ENCODE peak calls at places on chromosomes 2 and 18, in four cellular contexts. One of them, this sample, is unnamed.
A peak's percentile ranks its signal among the peaks of the same experiment; 100 is the strongest.

GRCh38 chr2:108583903-108584520 is 49.7 kb downstream of the LIMS1 start:
- DNase-seq in WTC11: peak; percentile 40
- DNase-seq in HFFc6: peak; percentile 76
- DNase-seq in pancreas: peak; percentile 45
- DNase-seq in this sample: peak; percentile 75

GRCh38 chr2:20616341-20616871 is 34.5 kb downstream of the HS1BP3 start:
- DNase-seq in HFFc6: no peak
- DNase-seq in WTC11: no peak
- DNase-seq in pancreas: no peak
- DNase-seq in this sample: no peak

GRCh38 chr2:132937629-132938028 is 267.6 kb upstream of the LYPD1 start:
- DNase-seq in WTC11: no peak
- DNase-seq in pancreas: no peak
- DNase-seq in HFFc6: no peak
- DNase-seq in this sample: no peak

GRCh38 chr18:50507120-50507590 is 52.7 kb upstream of the MAPK4 start:
- DNase-seq in WTC11: peak; percentile 80
- DNase-seq in HFFc6: no peak
- DNase-seq in pancreas: peak; percentile 27
- DNase-seq in this sample: peak; percentile 19

GRCh38 chr2:14756981-14757657 is 124.6 kb downstream of the LRATD1 start:
- DNase-seq in HFFc6: peak; percentile 77
- DNase-seq in WTC11: no peak
- DNase-seq in pancreas: no peak
- DNase-seq in this sample: no peak

GRCh38 chr2:173963323-173963816 is 1.8 kb downstream of the SP3 start:
- DNase-seq in pancreas: no peak
- DNase-seq in WTC11: no peak
- DNase-seq in HFFc6: peak; percentile 85
- DNase-seq in this sample: peak; percentile 72

GRCh38 chr18:48270929-48271328 is 138.3 kb downstream of the ZBTB7C start:
- DNase-seq in pancreas: no peak
- DNase-seq in HFFc6: no peak
- DNase-seq in WTC11: no peak
- DNase-seq in this sample: no peak

GRCh38 chr2:8252997-8253694 is 428.7 kb upstream of the ID2 start:
- DNase-seq in pancreas: no peak
- DNase-seq in HFFc6: no peak
- DNase-seq in WTC11: no peak
- DNase-seq in this sample: peak; percentile 13

GRCh38 chr2:152506843-152507242 is 171.9 kb downstream of the FMNL2 start:
- DNase-seq in pancreas: no peak
- DNase-seq in HFFc6: peak; percentile 38
- DNase-seq in WTC11: no peak
- DNase-seq in this sample: no peak

GRCh38 chr2:207955456-207955855 is 69.9 kb downstream of the PLEKHM3 start:
- DNase-seq in WTC11: no peak
- DNase-seq in HFFc6: no peak
- DNase-seq in pancreas: no peak
- DNase-seq in this sample: no peak

GRCh38 chr2:119126650-119127049 is 31.9 kb downstream of the C1QL2 start:
- DNase-seq in pancreas: no peak
- DNase-seq in WTC11: peak; percentile 85
- DNase-seq in HFFc6: no peak
- DNase-seq in this sample: peak; percentile 46

GRCh38 chr2:159300586-159300985 is 14.1 kb upstream of the WDSUB1 start:
- DNase-seq in HFFc6: no peak
- DNase-seq in WTC11: no peak
- DNase-seq in pancreas: no peak
- DNase-seq in this sample: no peak

GRCh38 chr2:162007447-162008040 is 66.5 kb downstream of the DPP4 start:
- DNase-seq in WTC11: no peak
- DNase-seq in pancreas: no peak
- DNase-seq in HFFc6: no peak
- DNase-seq in this sample: no peak

GRCh38 chr18:22046473-22046872 is 122.9 kb upstream of the GATA6 start:
- DNase-seq in pancreas: no peak
- DNase-seq in HFFc6: no peak
- DNase-seq in WTC11: no peak
- DNase-seq in this sample: no peak

GRCh38 chr2:162711832-162712540 is 126.6 kb downstream of the KCNH7 start:
- DNase-seq in HFFc6: no peak
- DNase-seq in WTC11: no peak
- DNase-seq in pancreas: no peak
- DNase-seq in this sample: no peak

GRCh38 chr2:233124449-233125080 is 64.4 kb downstream of the INPP5D start:
- DNase-seq in pancreas: no peak
- DNase-seq in WTC11: no peak
- DNase-seq in HFFc6: no peak
- DNase-seq in this sample: no peak

GRCh38 chr2:120854766-120855530 is 119.3 kb downstream of the GLI2 start:
- DNase-seq in pancreas: no peak
- DNase-seq in WTC11: no peak
- DNase-seq in HFFc6: no peak
- DNase-seq in this sample: no peak

GRCh38 chr2:186466743-186467142 is 19.3 kb upstream of the ZC3H15 start:
- DNase-seq in WTC11: no peak
- DNase-seq in pancreas: no peak
- DNase-seq in HFFc6: no peak
- DNase-seq in this sample: no peak

GRCh38 chr2:229153307-229153706 is 117.8 kb downstream of the PID1 start:
- DNase-seq in HFFc6: no peak
- DNase-seq in pancreas: no peak
- DNase-seq in WTC11: no peak
- DNase-seq in this sample: no peak

GRCh38 chr2:28613616-28614501 is 118.0 kb downstream of the PLB1 start:
- DNase-seq in WTC11: no peak
- DNase-seq in pancreas: peak; percentile 79
- DNase-seq in HFFc6: no peak
- DNase-seq in this sample: peak; percentile 81

GRCh38 chr18:13159579-13159978 is 59.0 kb upstream of the LDLRAD4 start:
- DNase-seq in WTC11: no peak
- DNase-seq in pancreas: no peak
- DNase-seq in HFFc6: peak; percentile 65
- DNase-seq in this sample: peak; percentile 34

GRCh38 chr2:109208071-109208950 is 79.3 kb downstream of the SH3RF3 start:
- DNase-seq in HFFc6: peak; percentile 23
- DNase-seq in WTC11: peak; percentile 25
- DNase-seq in pancreas: no peak
- DNase-seq in this sample: no peak

GRCh38 chr2:180012523-180012922 is 5.4 kb upstream of the CWC22 start:
- DNase-seq in WTC11: no peak
- DNase-seq in HFFc6: peak; percentile 83
- DNase-seq in pancreas: no peak
- DNase-seq in this sample: no peak

GRCh38 chr2:228056706-228057105 is 124.8 kb downstream of the SPHKAP start:
- DNase-seq in HFFc6: no peak
- DNase-seq in pancreas: no peak
- DNase-seq in WTC11: no peak
- DNase-seq in this sample: no peak

GRCh38 chr2:230172852-230173251 is 46.9 kb downstream of the SP110 start:
- DNase-seq in pancreas: no peak
- DNase-seq in WTC11: no peak
- DNase-seq in HFFc6: no peak
- DNase-seq in this sample: no peak

GRCh38 chr2:199370150-199370780 is 87.5 kb downstream of the SATB2 start:
- DNase-seq in HFFc6: peak; percentile 50
- DNase-seq in pancreas: no peak
- DNase-seq in WTC11: no peak
- DNase-seq in this sample: no peak

GRCh38 chr2:3159801-3160545 is 217.6 kb downstream of the EIPR1 start:
- DNase-seq in WTC11: no peak
- DNase-seq in HFFc6: no peak
- DNase-seq in pancreas: no peak
- DNase-seq in this sample: no peak

GRCh38 chr2:13611939-13612338 is 895.2 kb downstream of the TRIB2 start:
- DNase-seq in pancreas: no peak
- DNase-seq in WTC11: no peak
- DNase-seq in HFFc6: no peak
- DNase-seq in this sample: no peak

GRCh38 chr2:193521523-193521922 is 1326.8 kb upstream of the TMEFF2 start:
- DNase-seq in pancreas: no peak
- DNase-seq in WTC11: no peak
- DNase-seq in HFFc6: no peak
- DNase-seq in this sample: no peak

GRCh38 chr2:3222636-3223035 is 155.0 kb downstream of the EIPR1 start:
- DNase-seq in WTC11: no peak
- DNase-seq in pancreas: no peak
- DNase-seq in HFFc6: no peak
- DNase-seq in this sample: peak; percentile 79

GRCh38 chr2:150570712-150571111 is 83.2 kb upstream of the RND3 start:
- DNase-seq in pancreas: no peak
- DNase-seq in WTC11: no peak
- DNase-seq in HFFc6: peak; percentile 88
- DNase-seq in this sample: no peak

GRCh38 chr2:124804014-124804940 is 779.2 kb downstream of the CNTNAP5 start:
- DNase-seq in HFFc6: peak; percentile 9
- DNase-seq in WTC11: no peak
- DNase-seq in pancreas: no peak
- DNase-seq in this sample: no peak

GRCh38 chr18:13809521-13810252 is 14.3 kb upstream of the MC5R start:
- DNase-seq in HFFc6: no peak
- DNase-seq in pancreas: no peak
- DNase-seq in WTC11: no peak
- DNase-seq in this sample: no peak

GRCh38 chr2:216713691-216714411 is 18.5 kb upstream of the IGFBP5 start:
- DNase-seq in WTC11: no peak
- DNase-seq in HFFc6: peak; percentile 87
- DNase-seq in pancreas: no peak
- DNase-seq in this sample: no peak

GRCh38 chr2:145909175-145909574 is 1389.3 kb upstream of the ZEB2 start:
- DNase-seq in HFFc6: no peak
- DNase-seq in WTC11: no peak
- DNase-seq in pancreas: no peak
- DNase-seq in this sample: no peak

GRCh38 chr18:48676346-48676745 is 137.5 kb downstream of the CTIF start:
- DNase-seq in WTC11: no peak
- DNase-seq in HFFc6: no peak
- DNase-seq in pancreas: no peak
- DNase-seq in this sample: no peak

GRCh38 chr2:195016821-195017220 is 640.2 kb upstream of the SLC39A10 start:
- DNase-seq in pancreas: no peak
- DNase-seq in WTC11: no peak
- DNase-seq in HFFc6: no peak
- DNase-seq in this sample: no peak

GRCh38 chr18:53909668-53910067 is 314.8 kb downstream of the MBD2 start:
- DNase-seq in HFFc6: no peak
- DNase-seq in WTC11: peak; percentile 36
- DNase-seq in pancreas: no peak
- DNase-seq in this sample: peak; percentile 49
- TF ChIP-seq CTCF in HFFc6: peak; percentile 56
- TF ChIP-seq CTCF in WTC11: peak; percentile 35
- TF ChIP-seq CTCF in pancreas: no peak
- TF ChIP-seq CTCF in this sample: peak; percentile 60

GRCh38 chr2:45816273-45816672 is 164.8 kb downstream of the PRKCE start:
- DNase-seq in WTC11: no peak
- DNase-seq in pancreas: peak; percentile 14
- DNase-seq in HFFc6: no peak
- DNase-seq in this sample: no peak
- TF ChIP-seq CTCF in WTC11: no peak
- TF ChIP-seq CTCF in pancreas: no peak
- TF ChIP-seq CTCF in HFFc6: no peak
- TF ChIP-seq CTCF in this sample: no peak

GRCh38 chr2:181581534-181581933 is 75.4 kb downstream of the CERKL start:
- DNase-seq in WTC11: peak; percentile 27
- DNase-seq in pancreas: no peak
- DNase-seq in HFFc6: no peak
- DNase-seq in this sample: peak; percentile 3
- TF ChIP-seq CTCF in WTC11: no peak
- TF ChIP-seq CTCF in pancreas: no peak
- TF ChIP-seq CTCF in HFFc6: peak; percentile 47
- TF ChIP-seq CTCF in this sample: no peak

GRCh38 chr2:211755187-211755586 is 783.4 kb downstream of the ERBB4 start:
- DNase-seq in HFFc6: no peak
- DNase-seq in pancreas: no peak
- DNase-seq in WTC11: no peak
- DNase-seq in this sample: no peak

GRCh38 chr2:211756266-211756665 is 782.3 kb downstream of the ERBB4 start:
- DNase-seq in WTC11: no peak
- DNase-seq in HFFc6: no peak
- DNase-seq in pancreas: no peak
- DNase-seq in this sample: no peak

GRCh38 chr2:211748339-211748738 is 790.3 kb downstream of the ERBB4 start:
- DNase-seq in HFFc6: no peak
- DNase-seq in pancreas: no peak
- DNase-seq in WTC11: no peak
- DNase-seq in this sample: no peak

GRCh38 chr2:211751853-211752252 is 786.7 kb downstream of the ERBB4 start:
- DNase-seq in HFFc6: no peak
- DNase-seq in pancreas: no peak
- DNase-seq in WTC11: no peak
- DNase-seq in this sample: no peak
- TF ChIP-seq CTCF in HFFc6: no peak
- TF ChIP-seq CTCF in pancreas: no peak
- TF ChIP-seq CTCF in WTC11: no peak
- TF ChIP-seq CTCF in this sample: no peak

DNA sequence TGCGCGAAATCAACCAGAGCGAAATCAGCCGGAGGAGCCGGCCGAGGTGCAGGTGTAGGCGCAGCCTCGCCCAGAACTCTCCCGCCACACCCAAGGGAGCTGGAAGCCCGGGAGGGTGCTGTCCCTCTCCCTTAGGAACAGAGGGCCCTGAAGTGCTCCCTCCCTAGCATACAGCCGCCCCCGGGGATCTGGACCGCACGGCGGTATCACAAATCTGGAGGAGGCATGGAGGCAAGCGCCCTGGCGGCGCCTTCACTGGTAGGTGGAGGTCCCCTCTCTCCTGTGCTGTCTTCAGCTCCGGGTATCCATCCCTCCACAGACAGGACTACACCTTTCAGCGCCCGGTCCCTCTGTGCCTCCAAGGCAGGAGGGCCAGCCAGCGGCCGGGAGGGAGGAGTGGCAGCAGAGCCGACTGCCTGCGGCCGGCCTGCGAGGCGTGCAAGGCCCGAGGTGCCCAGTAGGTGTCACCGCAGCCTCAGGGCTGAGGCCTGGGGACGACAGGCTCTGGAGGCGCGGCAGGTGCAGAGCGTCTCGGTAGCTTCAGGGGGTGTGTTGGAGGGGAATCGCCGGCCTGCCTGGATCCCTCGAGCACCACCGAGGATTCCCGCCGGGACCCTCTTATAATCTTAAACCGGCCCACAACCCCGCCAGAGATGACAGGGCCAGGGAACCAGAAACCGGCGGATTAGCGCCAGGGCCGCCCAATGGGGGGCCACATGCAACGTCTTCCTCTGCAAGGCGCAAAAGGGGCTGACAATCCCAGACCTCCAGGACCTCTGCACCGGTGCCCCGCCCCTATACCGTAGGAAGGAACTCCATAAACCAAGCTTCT is 2.8 kb downstream of the IHH start:
- DNase-seq in HFFc6: peak; percentile 47
- DNase-seq in WTC11: peak; percentile 91
- DNase-seq in pancreas: peak; percentile 73
- DNase-seq in this sample: peak; percentile 84
- TF ChIP-seq CTCF in HFFc6: peak; percentile 91
- TF ChIP-seq CTCF in WTC11: peak; percentile 80
- TF ChIP-seq CTCF in pancreas: peak; percentile 90
- TF ChIP-seq CTCF in this sample: peak; percentile 97